ENCODE peak calls at places on chromosomes 5 and 9, in ten cellular contexts. W is BJ, R is kidney epithelial cell, S is RWPE1, Y is pancreas, U is thyroid gland, P is mucosa of descending colon, C is tibial artery, A is endothelial cell, F is upper lobe of left lung. B is an unnamed sample.

GRCh38 chr9:35758475-35759050 is 4.5 kb upstream of the MSMP start:
- DNase-seq in S (no peak), A (no peak), C (no peak), Y (no peak), F (no peak), P (no peak), R (no peak), W (no peak), U (peak), B (no peak)

GRCh38 chr5:153157156-153157555 is 333.3 kb upstream of the GRIA1 start:
- DNase-seq in P (no peak), A (no peak), W (no peak), S (no peak), U (no peak), R (no peak), F (no peak), Y (no peak), C (no peak), B (no peak)

GRCh38 chr9:3521961-3522360 is 3.8 kb downstream of the RFX3 start:
- DNase-seq in P (no peak), C (no peak), S (no peak), U (no peak), R (no peak), Y (no peak), F (no peak), W (no peak), A (no peak), B (no peak)

GRCh38 chr5:151683444-151683843 is 3.3 kb downstream of the SPARC start:
- DNase-seq in W (no peak), F (no peak), R (no peak), U (no peak), Y (no peak), C (peak), A (no peak), S (no peak), P (no peak), B (no peak)

GRCh38 chr9:100455470-100455869 is 17.5 kb upstream of the TMEFF1 start:
- DNase-seq in S (no peak), P (no peak), Y (no peak), A (no peak), F (no peak), W (no peak), R (no peak), U (no peak), C (no peak), B (no peak)

GRCh38 chr5:127810707-127811106 is 107.5 kb downstream of the CCDC192 start:
- DNase-seq in C (no peak), F (no peak), P (no peak), Y (no peak), A (no peak), R (no peak), S (no peak), W (no peak), U (no peak), B (no peak)

GRCh38 chr5:141175933-141176332 is 1.7 kb upstream of the PCDHB8 start:
- DNase-seq in W (no peak), U (no peak), P (no peak), C (no peak), S (no peak), A (no peak), R (no peak), F (no peak), Y (no peak), B (no peak)

GRCh38 chr5:140295414-140295813 is 7.5 kb downstream of the PFDN1 start:
- DNase-seq in U (peak), F (no peak), P (no peak), C (peak), Y (peak), W (peak), R (peak), A (no peak), S (peak), B (peak)

GRCh38 chr5:62419609-62420008 is 7.0 kb downstream of the IPO11 start:
- DNase-seq in P (no peak), R (no peak), S (no peak), F (no peak), C (no peak), W (no peak), A (no peak), U (no peak), Y (no peak), B (no peak)

GRCh38 chr9:22452415-22453010 is 5.9 kb downstream of the DMRTA1 start:
- DNase-seq in R (no peak), C (peak), F (no peak), P (peak), A (peak), U (peak), W (no peak), S (no peak), Y (peak), B (peak)

GRCh38 chr5:159838551-159839222 is 77.6 kb upstream of the ADRA1B start:
- DNase-seq in A (no peak), Y (no peak), C (no peak), S (peak), F (no peak), P (no peak), U (no peak), W (no peak), R (no peak), B (no peak)

GRCh38 chr5:84685121-84685520 is 300.4 kb upstream of the EDIL3 start:
- DNase-seq in W (no peak), C (no peak), A (no peak), S (no peak), P (no peak), U (no peak), R (no peak), F (no peak), Y (no peak), B (no peak)

GRCh38 chr5:96875805-96876291 is 452 bp upstream of the ERAP2 start:
- DNase-seq in A (no peak), W (no peak), C (no peak), P (no peak), S (no peak), U (no peak), Y (no peak), R (no peak), F (no peak), B (no peak)

GRCh38 chr9:104856413-104856941 is 71.5 kb downstream of the ABCA1 start:
- DNase-seq in F (no peak), W (no peak), C (no peak), U (no peak), Y (no peak), A (no peak), P (no peak), R (no peak), S (no peak), B (no peak)

GRCh38 chr9:115015018-115015635 is 84.7 kb upstream of the TNFSF8 start:
- DNase-seq in P (peak), F (no peak), C (no peak), S (peak), Y (peak), U (peak), R (no peak), W (no peak), A (peak), B (no peak)

GRCh38 chr9:135887021-135887507 is 20.3 kb downstream of the CAMSAP1 start:
- DNase-seq in S (no peak), A (no peak), R (no peak), Y (no peak), U (no peak), C (no peak), W (no peak), F (no peak), P (no peak), B (peak)

GRCh38 chr5:37662362-37662761 is 177.5 kb downstream of the GDNF start:
- DNase-seq in R (no peak), U (no peak), C (no peak), F (no peak), Y (no peak), W (no peak), P (no peak), S (no peak), A (no peak), B (no peak)

GRCh38 chr5:15797116-15797515 is 297.1 kb downstream of the FBXL7 start:
- DNase-seq in C (no peak), Y (no peak), R (no peak), F (no peak), S (no peak), P (no peak), U (no peak), W (no peak), A (no peak), B (no peak)

GRCh38 chr5:15796096-15796495 is 296.1 kb downstream of the FBXL7 start:
- DNase-seq in A (no peak), W (no peak), U (no peak), Y (no peak), C (no peak), S (no peak), R (no peak), F (no peak), P (no peak), B (no peak)

GRCh38 chr5:15798006-15798405 is 298.0 kb downstream of the FBXL7 start:
- DNase-seq in R (no peak), P (no peak), A (no peak), S (no peak), F (no peak), W (no peak), Y (no peak), U (no peak), C (no peak), B (no peak)

GRCh38 chr5:15794117-15794985 is 294.4 kb downstream of the FBXL7 start:
- DNase-seq in S (no peak), P (no peak), F (no peak), R (no peak), A (no peak), C (no peak), W (no peak), Y (no peak), U (no peak), B (no peak)

DNA sequence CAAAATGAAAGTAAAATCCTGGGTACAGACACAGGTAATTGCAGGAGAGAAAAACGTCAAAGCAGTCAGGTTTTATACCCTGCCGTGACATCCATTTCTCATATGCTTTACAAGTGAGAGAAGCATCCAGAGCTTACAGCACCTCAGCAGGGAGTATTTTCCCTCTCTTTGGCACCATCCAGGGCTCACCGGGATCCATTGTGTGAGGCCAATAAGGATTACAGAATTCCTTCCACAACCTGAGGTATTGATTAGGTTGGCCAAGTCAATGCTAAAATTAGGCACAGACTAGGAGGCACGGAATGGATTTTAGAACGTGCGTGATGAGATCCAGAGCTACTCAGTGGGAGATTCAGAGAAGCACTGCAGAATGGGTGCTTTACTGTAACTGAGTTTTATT is 296.6 kb downstream of the FBXL7 start:
- DNase-seq in R (no peak), F (no peak), C (no peak), Y (no peak), S (no peak), W (no peak), P (no peak), A (no peak), U (no peak), B (no peak)
- TF ChIP-seq CTCF in R (no peak), F (no peak), C (no peak), Y (no peak), S (no peak), W (no peak), P (no peak), A (no peak), U (no peak), B (no peak)

DNA sequence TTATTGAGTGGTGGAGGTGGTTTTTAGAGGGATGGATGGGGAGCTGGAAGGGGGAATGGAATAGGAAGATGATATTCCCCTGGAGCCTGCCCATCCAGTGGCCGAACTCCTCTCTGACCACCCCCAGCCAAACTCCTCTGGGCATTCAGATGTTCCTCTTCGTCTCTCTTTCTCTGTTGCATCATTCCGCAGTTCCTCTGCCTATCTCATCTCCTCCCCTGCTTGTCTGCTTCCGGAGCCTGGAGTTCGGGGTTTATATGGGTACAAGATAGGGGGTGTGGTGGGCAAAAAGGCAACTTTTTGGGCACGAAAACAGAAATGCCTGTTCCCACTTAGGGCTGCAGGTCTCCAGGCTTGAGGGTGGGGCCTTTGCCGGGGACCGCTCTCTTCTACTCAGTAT is 12.2 kb upstream of the CDK5RAP2 start:
- DNase-seq in P (no peak), Y (no peak), S (no peak), C (no peak), A (no peak), F (no peak), U (no peak), R (no peak), W (no peak), B (no peak)
- TF ChIP-seq CTCF in P (no peak), Y (no peak), S (no peak), C (no peak), A (no peak), F (no peak), U (no peak), R (no peak), W (no peak), B (no peak)

GRCh38 chr9:132644251-132644650 is 25.5 kb downstream of the DDX31 start:
- DNase-seq in W (no peak), S (no peak), C (no peak), R (no peak), F (no peak), U (no peak), P (no peak), A (no peak), Y (no peak), B (no peak)
- TF ChIP-seq CTCF in W (no peak), S (no peak), C (no peak), R (peak), F (no peak), U (no peak), P (no peak), A (no peak), Y (no peak), B (no peak)

GRCh38 chr5:146568161-146568560 is 52.2 kb upstream of the GPR151 start:
- DNase-seq in S (no peak), Y (no peak), U (no peak), W (no peak), P (no peak), F (no peak), A (no peak), R (no peak), C (no peak), B (no peak)

GRCh38 chr5:146561711-146562110 is 45.7 kb upstream of the GPR151 start:
- DNase-seq in W (peak), U (no peak), Y (no peak), P (no peak), S (no peak), R (no peak), F (no peak), A (no peak), C (no peak), B (no peak)

GRCh38 chr5:146564036-146564762 is 48.2 kb upstream of the GPR151 start:
- DNase-seq in S (peak), R (no peak), C (no peak), F (no peak), W (peak), Y (no peak), P (no peak), A (no peak), U (no peak), B (no peak)

GRCh38 chr5:146562461-146562860 is 46.5 kb upstream of the GPR151 start:
- DNase-seq in P (no peak), W (no peak), A (no peak), U (no peak), Y (no peak), F (no peak), R (no peak), S (no peak), C (no peak), B (no peak)

DNA sequence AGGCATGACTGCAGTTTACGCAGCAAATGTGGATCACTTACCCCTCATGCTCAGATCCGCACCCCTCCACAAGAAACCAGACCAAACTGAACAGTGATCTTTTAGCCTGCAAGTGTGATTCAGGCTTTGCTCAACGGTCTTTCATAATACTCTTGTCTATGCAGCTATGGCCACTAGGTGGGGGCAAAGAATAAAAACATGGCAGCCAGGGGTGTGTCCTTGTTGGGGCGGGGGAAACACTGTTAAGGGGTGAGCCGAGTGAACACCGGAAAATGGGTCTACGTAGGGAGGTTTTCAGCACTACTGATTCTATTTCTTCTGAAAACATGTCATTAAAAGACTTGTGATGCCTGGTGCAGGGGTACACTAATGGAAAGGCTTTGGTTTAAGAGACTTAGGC is 49.8 kb upstream of the GPR151 start:
- DNase-seq in C (no peak), A (peak), F (no peak), P (no peak), W (no peak), U (peak), Y (peak), R (no peak), S (peak), B (peak)
- TF ChIP-seq CTCF in C (peak), A (peak), F (peak), P (no peak), W (peak), U (no peak), Y (peak), R (peak), S (peak), B (peak)

DNA sequence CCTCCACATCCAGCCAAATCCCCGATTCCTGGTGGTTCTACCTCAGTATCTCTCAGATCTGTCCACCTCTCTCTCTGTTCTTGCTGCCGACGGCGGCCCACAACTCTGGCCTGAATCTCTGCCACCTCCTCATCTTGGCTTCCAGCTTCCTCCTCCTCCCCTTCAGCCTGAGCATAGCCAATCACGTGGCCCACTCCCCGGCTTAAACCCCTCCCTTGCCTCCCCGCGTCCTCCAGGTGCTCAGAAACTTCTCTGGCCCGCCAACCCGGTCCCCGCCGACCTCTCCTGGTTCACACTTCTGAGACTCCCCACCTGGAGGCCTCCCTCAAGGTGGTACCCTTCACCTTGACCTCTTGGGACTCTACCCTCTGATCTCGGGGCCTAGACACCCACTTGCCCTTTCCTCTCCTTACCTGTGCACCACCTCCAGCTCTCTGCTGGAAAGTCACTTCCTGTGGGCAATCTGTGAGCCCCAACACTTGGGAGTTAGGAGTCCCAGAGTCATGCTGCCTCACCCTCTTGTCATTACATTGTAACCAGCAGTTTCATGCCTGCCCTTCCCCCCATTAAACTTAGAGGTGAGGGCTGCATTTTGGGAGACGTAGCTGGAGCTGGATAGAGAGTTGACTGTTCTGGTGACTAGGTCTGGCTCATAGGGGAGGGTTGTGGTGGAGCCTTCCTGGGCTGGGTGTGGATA is 4.5 kb upstream of the SET start:
- DNase-seq in C (peak), R (peak), W (no peak), U (peak), F (peak), A (peak), S (peak), Y (peak), P (peak), B (peak)
- TF ChIP-seq CTCF in C (no peak), R (no peak), W (no peak), U (no peak), F (no peak), A (no peak), S (no peak), Y (no peak), P (no peak), B (no peak)

GRCh38 chr5:36584009-36584875 is 22.2 kb upstream of the SLC1A3 start:
- DNase-seq in C (no peak), P (no peak), F (no peak), W (no peak), R (no peak), Y (no peak), A (no peak), S (no peak), U (no peak), B (no peak)

GRCh38 chr5:36581070-36581469 is 25.3 kb upstream of the SLC1A3 start:
- DNase-seq in A (no peak), S (no peak), P (no peak), F (no peak), Y (no peak), U (no peak), C (no peak), R (no peak), W (no peak), B (no peak)

GRCh38 chr5:36587354-36587753 is 19.1 kb upstream of the SLC1A3 start:
- DNase-seq in A (no peak), P (no peak), U (no peak), F (no peak), C (no peak), S (no peak), W (no peak), Y (no peak), R (no peak), B (no peak)

GRCh38 chr5:36590513-36591286 is 15.7 kb upstream of the SLC1A3 start:
- DNase-seq in R (no peak), Y (no peak), C (no peak), W (no peak), P (no peak), U (no peak), F (no peak), S (no peak), A (no peak), B (no peak)

DNA sequence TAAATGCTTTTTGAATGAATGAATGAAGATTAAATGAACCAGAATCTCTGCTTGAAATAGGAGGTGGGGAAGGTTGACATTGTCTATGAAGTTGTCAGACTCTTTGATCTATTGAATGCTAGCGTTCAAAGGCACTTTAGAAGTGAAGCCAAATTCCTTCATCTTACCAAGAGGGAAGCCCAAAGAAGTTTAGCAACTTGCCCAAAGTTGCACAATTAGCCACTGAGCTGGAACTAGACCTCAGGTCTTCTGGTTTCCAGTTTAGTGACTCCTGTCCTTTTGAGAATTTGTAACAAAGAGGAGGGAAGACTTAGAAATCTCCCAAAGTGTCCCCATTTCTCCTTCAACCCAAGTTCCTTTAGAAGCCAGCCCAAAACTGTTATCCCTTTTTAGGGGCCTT is 20.7 kb upstream of the SLC1A3 start:
- DNase-seq in U (no peak), F (no peak), R (no peak), A (no peak), P (no peak), W (no peak), C (no peak), S (no peak), Y (no peak), B (no peak)
- TF ChIP-seq CTCF in U (no peak), F (no peak), R (no peak), A (no peak), P (no peak), W (no peak), C (no peak), S (no peak), Y (no peak), B (no peak)

DNA sequence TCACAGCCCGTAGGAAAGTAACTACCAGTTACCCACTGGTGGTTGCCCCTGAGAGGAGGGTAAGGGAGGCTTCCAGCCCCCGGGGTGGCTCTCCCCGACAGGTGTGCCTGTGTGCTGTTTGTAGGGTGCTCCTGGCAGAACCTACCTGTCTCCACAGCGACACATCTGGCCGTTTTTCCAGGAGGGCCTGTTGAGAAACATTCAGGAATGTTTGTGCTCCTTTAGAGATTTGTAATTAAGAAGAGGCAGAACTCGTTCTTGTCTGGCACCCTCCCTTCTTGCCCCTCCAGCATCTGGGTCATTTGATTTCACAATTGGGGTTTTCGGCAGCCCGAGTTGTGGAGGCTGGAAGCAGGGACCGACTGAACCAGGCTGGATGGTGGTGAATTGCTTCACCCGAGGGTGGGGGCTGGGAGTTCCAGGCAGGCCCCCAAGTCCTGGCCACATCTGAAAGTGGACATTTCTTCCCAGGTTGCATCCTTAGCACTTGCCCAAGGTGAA is 74.2 kb downstream of the WWC1 start:
- DNase-seq in A (peak), Y (peak), F (no peak), U (peak), P (peak), W (no peak), S (peak), C (no peak), R (no peak), B (no peak)
- TF ChIP-seq CTCF in A (no peak), Y (no peak), F (peak), U (no peak), P (peak), W (peak), S (peak), C (no peak), R (peak), B (no peak)